ENCODE peak calls at places on chromosomes 7 and 10, in seven cellular contexts. X is hepatocyte; P is NCI-H1105 treated with DMSO at 0.1 percent for 48 hours; I is iris pigment epithelial cell; J is activated effector memory CD4-positive, alpha-beta T cell treated with Interleukin-2 at 50 U/mL for 16 hours; R is mammary epithelial cell; O is T47D. N is an unnamed sample.

GRCh38 chr10:119357389-119358139 is 150.2 kb downstream of the GRK5 start:
- DNase-seq in X (no peak), P (no peak), I (no peak), J (no peak), R (no peak), O (no peak), N (no peak)

GRCh38 chr10:48414160-48414559 is 107.7 kb downstream of the MAPK8 start:
- DNase-seq in X (no peak), P (no peak), I (no peak), J (no peak), R (no peak), O (no peak), N (no peak)

GRCh38 chr10:126663880-126664279 is 6.6 kb downstream of the C10orf90 start:
- DNase-seq in X (no peak), P (no peak), I (peak), J (no peak), R (peak), O (no peak), N (peak)

GRCh38 chr10:23994459-23995046 is 214.4 kb upstream of the KIAA1217 start:
- DNase-seq in X (peak), P (peak), I (peak), J (no peak), R (peak), O (peak), N (peak)

GRCh38 chr7:86295526-86295925 is 348.2 kb upstream of the GRM3 start:
- DNase-seq in X (peak), P (no peak), I (no peak), J (no peak), R (no peak), O (no peak), N (no peak)

GRCh38 chr10:21125471-21126228 is 228.5 kb upstream of the NEBL start:
- DNase-seq in X (no peak), P (no peak), I (no peak), J (no peak), R (no peak), O (no peak), N (no peak)

GRCh38 chr7:6423942-6424701 is 23.6 kb downstream of the DAGLB start:
- DNase-seq in X (no peak), P (no peak), I (no peak), J (no peak), R (peak), O (peak), N (peak)

GRCh38 chr7:90461216-90461615 is 8.2 kb upstream of the PTTG1IP2 start:
- DNase-seq in X (no peak), P (no peak), I (peak), J (no peak), R (peak), O (no peak), N (peak)

GRCh38 chr7:38932509-38933168 is 23.6 kb upstream of the VPS41 start:
- DNase-seq in X (peak), P (peak), I (peak), J (no peak), R (peak), O (peak), N (peak)

GRCh38 chr7:145848691-145849090 is 267.9 kb upstream of the CNTNAP2 start:
- DNase-seq in X (peak), P (peak), I (peak), J (no peak), R (no peak), O (peak), N (peak)

GRCh38 chr10:9010093-9010492 is 955.6 kb downstream of the GATA3 start:
- DNase-seq in X (no peak), P (no peak), I (peak), J (no peak), R (peak), O (no peak), N (no peak)

GRCh38 chr10:103637855-103638561 is 144.5 kb downstream of the NEURL1 start:
- DNase-seq in X (no peak), P (no peak), I (peak), J (no peak), R (no peak), O (no peak), N (peak)

GRCh38 chr10:12235796-12236195 is 39.8 kb downstream of the CDC123 start:
- DNase-seq in X (no peak), P (no peak), I (peak), J (no peak), R (no peak), O (no peak), N (no peak)

GRCh38 chr7:2289621-2290020 is 24.6 kb downstream of the SNX8 start:
- DNase-seq in X (no peak), P (no peak), I (no peak), J (no peak), R (no peak), O (no peak), N (no peak)

GRCh38 chr10:7984325-7984724 is 70.2 kb upstream of the GATA3 start:
- DNase-seq in X (no peak), P (no peak), I (no peak), J (no peak), R (no peak), O (no peak), N (no peak)

GRCh38 chr7:44128721-44129582 is 5.6 kb upstream of the POLD2 start:
- DNase-seq in X (no peak), P (no peak), I (no peak), J (no peak), R (no peak), O (no peak), N (no peak)

GRCh38 chr7:24113506-24113905 is 170.5 kb upstream of the NPY start:
- DNase-seq in X (no peak), P (no peak), I (no peak), J (no peak), R (no peak), O (no peak), N (no peak)

GRCh38 chr7:132395375-132395774 is 180.9 kb downstream of the PLXNA4 start:
- DNase-seq in X (no peak), P (no peak), I (no peak), J (no peak), R (no peak), O (no peak), N (no peak)

GRCh38 chr7:24826662-24827020 is 69.4 kb upstream of the GSDME start:
- DNase-seq in X (no peak), P (no peak), I (peak), J (peak), R (peak), O (no peak), N (no peak)

GRCh38 chr7:41104621-41105020 is 598.3 kb downstream of the INHBA start:
- DNase-seq in X (no peak), P (no peak), I (no peak), J (no peak), R (no peak), O (no peak), N (peak)

GRCh38 chr7:102891693-102892261 is 21.0 kb upstream of the LRRC17 start:
- DNase-seq in X (peak), P (no peak), I (peak), J (no peak), R (peak), O (no peak), N (peak)

GRCh38 chr10:34364253-34365037 is 450.7 kb downstream of the PARD3 start:
- DNase-seq in X (no peak), P (no peak), I (no peak), J (no peak), R (no peak), O (no peak), N (no peak)

GRCh38 chr7:27097686-27098492 is 2.1 kb upstream of the HOXA1 start:
- DNase-seq in X (no peak), P (no peak), I (no peak), J (no peak), R (peak), O (no peak), N (no peak)

GRCh38 chr10:90462761-90463160 is 395.1 kb downstream of the HTR7 start:
- DNase-seq in X (no peak), P (no peak), I (peak), J (no peak), R (no peak), O (no peak), N (no peak)

GRCh38 chr10:73865459-73866442 is 8.6 kb downstream of the CAMK2G start:
- DNase-seq in X (no peak), P (no peak), I (no peak), J (peak), R (no peak), O (no peak), N (no peak)

GRCh38 chr10:78356291-78356915 is 322.7 kb downstream of the RPS24 start:
- DNase-seq in X (no peak), P (no peak), I (no peak), J (no peak), R (no peak), O (no peak), N (no peak)

GRCh38 chr7:107230334-107230733 is 61.5 kb downstream of the HBP1 start:
- DNase-seq in X (no peak), P (no peak), I (peak), J (no peak), R (peak), O (no peak), N (no peak)

GRCh38 chr7:102236592-102237287 is 49.9 kb upstream of the SH2B2 start:
- DNase-seq in X (peak), P (peak), I (peak), J (no peak), R (peak), O (peak), N (peak)

GRCh38 chr10:69801094-69801433 is 642 bp upstream of the COL13A1 start:
- DNase-seq in X (peak), P (peak), I (peak), J (no peak), R (peak), O (peak), N (peak)

GRCh38 chr7:29479606-29480200 is 83.9 kb upstream of the PRR15 start:
- DNase-seq in X (no peak), P (no peak), I (no peak), J (no peak), R (no peak), O (no peak), N (no peak)

GRCh38 chr7:152336754-152337368 is 98.9 kb downstream of the KMT2C start:
- DNase-seq in X (peak), P (peak), I (peak), J (no peak), R (peak), O (peak), N (peak)

GRCh38 chr7:158613481-158613880 is 25.9 kb upstream of the PTPRN2 start:
- DNase-seq in X (no peak), P (peak), I (no peak), J (no peak), R (no peak), O (no peak), N (no peak)

GRCh38 chr7:113071465-113071864 is 15.2 kb downstream of the GPR85 start:
- DNase-seq in X (no peak), P (no peak), I (peak), J (no peak), R (peak), O (no peak), N (no peak)

GRCh38 chr10:4586756-4587155 is 239.3 kb upstream of the AKR1E2 start:
- DNase-seq in X (peak), P (no peak), I (peak), J (no peak), R (no peak), O (no peak), N (peak)

GRCh38 chr10:13481690-13482089 is 47.1 kb downstream of the BEND7 start:
- DNase-seq in X (no peak), P (no peak), I (no peak), J (no peak), R (no peak), O (no peak), N (no peak)

GRCh38 chr10:130022501-130023299 is 58.6 kb upstream of the EBF3 start:
- DNase-seq in X (peak), P (no peak), I (peak), J (no peak), R (no peak), O (no peak), N (peak)

GRCh38 chr10:48496831-48497792 is 107.8 kb downstream of the ARHGAP22 start:
- DNase-seq in X (peak), P (no peak), I (peak), J (no peak), R (peak), O (no peak), N (peak)

GRCh38 chr7:14293434-14293833 is 304.0 kb upstream of the ETV1 start:
- DNase-seq in X (no peak), P (no peak), I (no peak), J (no peak), R (no peak), O (no peak), N (no peak)

N was measured in AG08395.